ENCODE peak calls at places on chromosomes 7 and 10, in seven cellular contexts. One of them, this sample, is unnamed.

GRCh38 chr7:139422126-139422525 is 61.3 kb downstream of the KLRG2 start:
- DNase-seq in suprapubic skin: no peak
- DNase-seq in spleen: no peak
- DNase-seq in Panc1: no peak
- DNase-seq in endothelial cell of umbilical vein: no peak
- DNase-seq in GM23338: no peak
- DNase-seq in HCT116: no peak
- DNase-seq in this sample: no peak

GRCh38 chr7:112970771-112971170 is 115.9 kb downstream of the GPR85 start:
- DNase-seq in suprapubic skin: no peak
- DNase-seq in spleen: no peak
- DNase-seq in Panc1: no peak
- DNase-seq in endothelial cell of umbilical vein: no peak
- DNase-seq in GM23338: no peak
- DNase-seq in HCT116: peak; percentile 4
- DNase-seq in this sample: no peak

GRCh38 chr7:29370531-29371314 is 176.1 kb downstream of the CHN2 start:
- DNase-seq in suprapubic skin: no peak
- DNase-seq in spleen: no peak
- DNase-seq in Panc1: no peak
- DNase-seq in endothelial cell of umbilical vein: no peak
- DNase-seq in GM23338: no peak
- DNase-seq in HCT116: peak; percentile 43
- DNase-seq in this sample: no peak

GRCh38 chr7:92788559-92789183 is 47.7 kb downstream of the CDK6 start:
- DNase-seq in suprapubic skin: no peak
- DNase-seq in spleen: no peak
- DNase-seq in Panc1: no peak
- DNase-seq in endothelial cell of umbilical vein: no peak
- DNase-seq in GM23338: peak; percentile 27
- DNase-seq in HCT116: no peak
- DNase-seq in this sample: no peak

GRCh38 chr7:116316838-116317612 is 106.7 kb downstream of the TES start:
- DNase-seq in suprapubic skin: no peak
- DNase-seq in spleen: no peak
- DNase-seq in Panc1: peak; percentile 99
- DNase-seq in endothelial cell of umbilical vein: peak; percentile 99
- DNase-seq in GM23338: no peak
- DNase-seq in HCT116: peak; percentile 99
- DNase-seq in this sample: peak; percentile 78

GRCh38 chr10:51951601-51952000 is 252.2 kb upstream of the CSTF2T start:
- DNase-seq in suprapubic skin: no peak
- DNase-seq in spleen: no peak
- DNase-seq in Panc1: no peak
- DNase-seq in endothelial cell of umbilical vein: no peak
- DNase-seq in GM23338: no peak
- DNase-seq in HCT116: no peak
- DNase-seq in this sample: no peak

GRCh38 chr10:4512557-4513286 is 313.3 kb upstream of the AKR1E2 start:
- DNase-seq in suprapubic skin: no peak
- DNase-seq in spleen: no peak
- DNase-seq in Panc1: no peak
- DNase-seq in endothelial cell of umbilical vein: peak; percentile 54
- DNase-seq in GM23338: peak; percentile 62
- DNase-seq in HCT116: peak; percentile 36
- DNase-seq in this sample: peak; percentile 49

GRCh38 chr7:28920424-28920823 is 37.7 kb downstream of the TRIL start:
- DNase-seq in suprapubic skin: no peak
- DNase-seq in spleen: no peak
- DNase-seq in Panc1: no peak
- DNase-seq in endothelial cell of umbilical vein: no peak
- DNase-seq in GM23338: no peak
- DNase-seq in HCT116: no peak
- DNase-seq in this sample: no peak

GRCh38 chr7:35725280-35725680 is 30.3 kb upstream of the HERPUD2 start:
- DNase-seq in suprapubic skin: no peak
- DNase-seq in spleen: peak; percentile 89
- DNase-seq in Panc1: no peak
- DNase-seq in endothelial cell of umbilical vein: no peak
- DNase-seq in GM23338: peak; percentile 27
- DNase-seq in HCT116: no peak
- DNase-seq in this sample: no peak

GRCh38 chr7:30028749-30029635 is 780 bp downstream of the PLEKHA8 start:
- DNase-seq in suprapubic skin: peak; percentile 82
- DNase-seq in spleen: no peak
- DNase-seq in Panc1: no peak
- DNase-seq in endothelial cell of umbilical vein: peak; percentile 75
- DNase-seq in GM23338: peak; percentile 85
- DNase-seq in HCT116: peak; percentile 12
- DNase-seq in this sample: peak; percentile 30

GRCh38 chr10:83218205-83218604 is 921.1 kb upstream of the GHITM start:
- DNase-seq in suprapubic skin: no peak
- DNase-seq in spleen: no peak
- DNase-seq in Panc1: no peak
- DNase-seq in endothelial cell of umbilical vein: no peak
- DNase-seq in GM23338: no peak
- DNase-seq in HCT116: no peak
- DNase-seq in this sample: no peak

GRCh38 chr10:133276435-133277201 is at the start of gene ADAM8:
- DNase-seq in suprapubic skin: no peak
- DNase-seq in spleen: peak; percentile 95
- DNase-seq in Panc1: no peak
- DNase-seq in endothelial cell of umbilical vein: no peak
- DNase-seq in GM23338: peak; percentile 88
- DNase-seq in HCT116: no peak
- DNase-seq in this sample: no peak

GRCh38 chr10:98349508-98349922 is 65.5 kb downstream of the PYROXD2 start:
- DNase-seq in suprapubic skin: no peak
- DNase-seq in spleen: no peak
- DNase-seq in Panc1: no peak
- DNase-seq in endothelial cell of umbilical vein: no peak
- DNase-seq in GM23338: no peak
- DNase-seq in HCT116: no peak
- DNase-seq in this sample: no peak

GRCh38 chr10:58782876-58783859 is 270.5 kb downstream of the BICC1 start:
- DNase-seq in suprapubic skin: peak; percentile 79
- DNase-seq in spleen: no peak
- DNase-seq in Panc1: no peak
- DNase-seq in endothelial cell of umbilical vein: no peak
- DNase-seq in GM23338: no peak
- DNase-seq in HCT116: no peak
- DNase-seq in this sample: no peak

GRCh38 chr10:12716042-12716441 is 285.5 kb downstream of the CCDC3 start:
- DNase-seq in suprapubic skin: no peak
- DNase-seq in spleen: no peak
- DNase-seq in Panc1: no peak
- DNase-seq in endothelial cell of umbilical vein: no peak
- DNase-seq in GM23338: peak; percentile 11
- DNase-seq in HCT116: no peak
- DNase-seq in this sample: no peak

GRCh38 chr7:50826371-50827172 is 43.9 kb upstream of the GRB10 start:
- DNase-seq in suprapubic skin: no peak
- DNase-seq in spleen: no peak
- DNase-seq in Panc1: peak; percentile 98
- DNase-seq in endothelial cell of umbilical vein: peak; percentile 97
- DNase-seq in GM23338: no peak
- DNase-seq in HCT116: peak; percentile 55
- DNase-seq in this sample: no peak

GRCh38 chr10:59805043-59805442 is 51.8 kb upstream of the MRLN start:
- DNase-seq in suprapubic skin: no peak
- DNase-seq in spleen: no peak
- DNase-seq in Panc1: no peak
- DNase-seq in endothelial cell of umbilical vein: no peak
- DNase-seq in GM23338: peak; percentile 74
- DNase-seq in HCT116: no peak
- DNase-seq in this sample: peak; percentile 17

GRCh38 chr7:98528079-98528478 is 89.0 kb upstream of the NPTX2 start:
- DNase-seq in suprapubic skin: no peak
- DNase-seq in spleen: peak; percentile 48
- DNase-seq in Panc1: no peak
- DNase-seq in endothelial cell of umbilical vein: no peak
- DNase-seq in GM23338: no peak
- DNase-seq in HCT116: no peak
- DNase-seq in this sample: no peak

GRCh38 chr10:62327897-62328296 is 46.3 kb upstream of the ZNF365 start:
- DNase-seq in suprapubic skin: no peak
- DNase-seq in spleen: no peak
- DNase-seq in Panc1: no peak
- DNase-seq in endothelial cell of umbilical vein: no peak
- DNase-seq in GM23338: no peak
- DNase-seq in HCT116: no peak
- DNase-seq in this sample: no peak

GRCh38 chr10:116269612-116270011 is 3.4 kb downstream of the GFRA1 start:
- DNase-seq in suprapubic skin: no peak
- DNase-seq in spleen: no peak
- DNase-seq in Panc1: no peak
- DNase-seq in endothelial cell of umbilical vein: no peak
- DNase-seq in GM23338: peak; percentile 15
- DNase-seq in HCT116: no peak
- DNase-seq in this sample: no peak

GRCh38 chr10:116270691-116271592 is 2.1 kb downstream of the GFRA1 start:
- DNase-seq in suprapubic skin: no peak
- DNase-seq in spleen: no peak
- DNase-seq in Panc1: no peak
- DNase-seq in endothelial cell of umbilical vein: no peak
- DNase-seq in GM23338: peak; percentile 67
- DNase-seq in HCT116: no peak
- DNase-seq in this sample: no peak

GRCh38 chr10:116271593-116272496 is 1.2 kb downstream of the GFRA1 start:
- DNase-seq in suprapubic skin: no peak
- DNase-seq in spleen: no peak
- DNase-seq in Panc1: no peak
- DNase-seq in endothelial cell of umbilical vein: no peak
- DNase-seq in GM23338: peak; percentile 62
- DNase-seq in HCT116: no peak
- DNase-seq in this sample: no peak

GRCh38 chr10:116265686-116266085 is 7.3 kb downstream of the GFRA1 start:
- DNase-seq in suprapubic skin: no peak
- DNase-seq in spleen: no peak
- DNase-seq in Panc1: no peak
- DNase-seq in endothelial cell of umbilical vein: no peak
- DNase-seq in GM23338: peak; percentile 7
- DNase-seq in HCT116: no peak
- DNase-seq in this sample: no peak

GRCh38 chr10:116268976-116269375 is 4.0 kb downstream of the GFRA1 start:
- DNase-seq in suprapubic skin: no peak
- DNase-seq in spleen: no peak
- DNase-seq in Panc1: no peak
- DNase-seq in endothelial cell of umbilical vein: no peak
- DNase-seq in GM23338: no peak
- DNase-seq in HCT116: no peak
- DNase-seq in this sample: no peak
- TF ChIP-seq CTCF in suprapubic skin: no peak
- TF ChIP-seq CTCF in spleen: no peak
- TF ChIP-seq CTCF in Panc1: peak; percentile 19
- TF ChIP-seq CTCF in endothelial cell of umbilical vein: no peak
- TF ChIP-seq CTCF in GM23338: peak; percentile 27
- TF ChIP-seq CTCF in HCT116: no peak
- TF ChIP-seq CTCF in this sample: no peak

GRCh38 chr7:157928171-157928794 is 591.5 kb downstream of the DNAJB6 start:
- DNase-seq in suprapubic skin: no peak
- DNase-seq in spleen: no peak
- DNase-seq in Panc1: no peak
- DNase-seq in endothelial cell of umbilical vein: no peak
- DNase-seq in GM23338: no peak
- DNase-seq in HCT116: no peak
- DNase-seq in this sample: no peak

GRCh38 chr7:157926107-157926506 is 589.3 kb downstream of the DNAJB6 start:
- DNase-seq in suprapubic skin: no peak
- DNase-seq in spleen: no peak
- DNase-seq in Panc1: no peak
- DNase-seq in endothelial cell of umbilical vein: no peak
- DNase-seq in GM23338: no peak
- DNase-seq in HCT116: no peak
- DNase-seq in this sample: no peak

GRCh38 chr7:157927313-157927925 is 590.6 kb downstream of the DNAJB6 start:
- DNase-seq in suprapubic skin: no peak
- DNase-seq in spleen: no peak
- DNase-seq in Panc1: no peak
- DNase-seq in endothelial cell of umbilical vein: no peak
- DNase-seq in GM23338: no peak
- DNase-seq in HCT116: no peak
- DNase-seq in this sample: no peak

GRCh38 chr7:157925383-157925875 is 588.6 kb downstream of the DNAJB6 start:
- DNase-seq in suprapubic skin: no peak
- DNase-seq in spleen: peak; percentile 59
- DNase-seq in Panc1: no peak
- DNase-seq in endothelial cell of umbilical vein: no peak
- DNase-seq in GM23338: no peak
- DNase-seq in HCT116: no peak
- DNase-seq in this sample: no peak

GRCh38 chr7:157926521-157927167 is 589.8 kb downstream of the DNAJB6 start:
- DNase-seq in suprapubic skin: no peak
- DNase-seq in spleen: no peak
- DNase-seq in Panc1: no peak
- DNase-seq in endothelial cell of umbilical vein: no peak
- DNase-seq in GM23338: no peak
- DNase-seq in HCT116: no peak
- DNase-seq in this sample: no peak
- H3K4me1 ChIP-seq in suprapubic skin: no peaks in the 10 kb centered on the region
- H3K4me1 ChIP-seq in spleen: no peaks in the 10 kb centered on the region
- H3K4me1 ChIP-seq in Panc1: no peaks in the 10 kb centered on the region
- H3K4me1 ChIP-seq in endothelial cell of umbilical vein: no peaks in the 10 kb centered on the region
- H3K4me1 ChIP-seq in GM23338: no peaks in the 10 kb centered on the region
- H3K4me1 ChIP-seq in HCT116: no peaks in the 10 kb centered on the region
- H3K4me1 ChIP-seq in this sample: no peaks in the 10 kb centered on the region

GRCh38 chr10:86684305-86684704 is 16.0 kb downstream of the LDB3 start:
- DNase-seq in suprapubic skin: no peak
- DNase-seq in spleen: no peak
- DNase-seq in Panc1: no peak
- DNase-seq in endothelial cell of umbilical vein: no peak
- DNase-seq in GM23338: peak; percentile 60
- DNase-seq in HCT116: no peak
- DNase-seq in this sample: no peak
- TF ChIP-seq POLR2AphosphoS5 in suprapubic skin: no peak
- TF ChIP-seq POLR2AphosphoS5 in spleen: no peak
- TF ChIP-seq POLR2AphosphoS5 in Panc1: no peak
- TF ChIP-seq POLR2AphosphoS5 in endothelial cell of umbilical vein: no peak
- TF ChIP-seq POLR2AphosphoS5 in GM23338: no peak
- TF ChIP-seq POLR2AphosphoS5 in HCT116: no peak
- TF ChIP-seq POLR2AphosphoS5 in this sample: no peak

DNA sequence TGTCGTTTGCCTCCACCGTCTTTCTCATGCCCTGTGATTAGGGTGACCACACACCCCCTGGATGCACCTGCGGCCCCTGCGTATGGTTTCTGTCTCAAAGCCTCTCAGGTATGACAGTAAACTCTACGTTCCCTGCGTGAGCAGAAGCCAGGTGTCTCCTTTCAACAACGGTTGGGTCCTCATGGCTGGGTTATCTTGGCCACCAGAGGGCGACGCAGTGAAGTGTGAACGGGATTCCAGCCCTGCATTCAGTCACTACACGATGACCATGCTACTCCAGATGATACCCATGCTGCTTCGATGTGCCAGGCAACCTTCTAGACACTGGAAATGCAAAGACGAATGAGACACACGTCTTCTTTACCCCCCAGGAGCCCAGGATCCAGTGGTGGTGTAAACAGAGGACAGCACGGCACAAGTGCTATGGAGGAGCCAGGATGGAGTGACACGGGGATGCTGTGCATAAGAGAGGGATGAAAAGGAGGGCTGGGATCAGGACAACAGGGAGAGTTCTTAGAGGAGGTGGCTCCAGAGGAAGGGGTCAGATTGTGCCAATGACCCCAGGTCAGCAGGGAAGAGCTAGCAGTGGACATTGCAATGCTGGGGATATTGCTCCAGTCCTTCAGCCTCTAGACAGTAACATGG is 228.1 kb upstream of the PFKP start:
- DNase-seq in suprapubic skin: no peak
- DNase-seq in spleen: no peak
- DNase-seq in Panc1: no peak
- DNase-seq in endothelial cell of umbilical vein: peak; percentile 48
- DNase-seq in GM23338: peak; percentile 85
- DNase-seq in HCT116: no peak
- DNase-seq in this sample: peak; percentile 37
- TF ChIP-seq CTCF in suprapubic skin: no peak
- TF ChIP-seq CTCF in spleen: no peak
- TF ChIP-seq CTCF in Panc1: peak; percentile 72
- TF ChIP-seq CTCF in endothelial cell of umbilical vein: peak; percentile 78
- TF ChIP-seq CTCF in GM23338: peak; percentile 93
- TF ChIP-seq CTCF in HCT116: peak; percentile 60
- TF ChIP-seq CTCF in this sample: peak; percentile 38